ENCODE peak calls at places on chromosomes 3 and 15, in eight cellular contexts. E, S, Q, J, W, U, I and M are unnamed samples.

GRCh38 chr3:152508705-152509104 is 240.0 kb downstream of the MBNL1 start:
- DNase-seq in Q (no peak), S (no peak), W (no peak), I (no peak), E (peak; percentile 61), U (no peak), J (peak; percentile 9), M (no peak)

GRCh38 chr3:158420654-158421396 is 150.2 kb upstream of the MLF1 start:
- DNase-seq in W (no peak), I (no peak), Q (no peak), J (peak; percentile 75), S (peak; percentile 50), E (peak; percentile 84), U (no peak), M (peak; percentile 43)

GRCh38 chr3:156631323-156631722 is 43.1 kb upstream of the TIPARP start:
- DNase-seq in S (no peak), W (no peak), E (no peak), J (no peak), I (no peak), Q (no peak), U (no peak), M (no peak)

GRCh38 chr15:99085413-99086326 is 19.2 kb upstream of the SYNM start:
- DNase-seq in W (no peak), U (no peak), Q (no peak), I (no peak), E (peak; percentile 67), J (no peak), S (peak; percentile 60), M (peak; percentile 87)

GRCh38 chr15:83206971-83207621 is 527 bp downstream of the HDGFL3 start:
- DNase-seq in Q (peak; percentile 24), E (peak; percentile 27), J (peak; percentile 50), W (peak; percentile 1), U (no peak), I (peak; percentile 75), S (peak; percentile 45), M (peak; percentile 17)

GRCh38 chr15:101523560-101523940 is 34.0 kb upstream of the PCSK6 start:
- DNase-seq in S (no peak), J (no peak), Q (no peak), E (no peak), I (no peak), U (no peak), W (no peak), M (no peak)

GRCh38 chr3:65714138-65714537 is 324.6 kb downstream of the MAGI1 start:
- DNase-seq in J (no peak), Q (no peak), W (no peak), E (peak; percentile 92), I (no peak), S (peak; percentile 37), U (no peak), M (peak; percentile 82)

GRCh38 chr3:77254967-77255831 is 215.3 kb downstream of the ROBO2 start:
- DNase-seq in W (no peak), S (peak; percentile 45), E (peak; percentile 84), U (no peak), J (peak; percentile 25), Q (peak; percentile 39), I (no peak), M (peak; percentile 12)

GRCh38 chr3:17288839-17289399 is 404.2 kb downstream of the PLCL2 start:
- DNase-seq in Q (no peak), W (no peak), I (no peak), J (no peak), S (no peak), E (no peak), U (no peak), M (no peak)

GRCh38 chr3:124512881-124513609 is 217.2 kb upstream of the UMPS start:
- DNase-seq in I (no peak), J (no peak), W (no peak), E (no peak), S (no peak), Q (no peak), U (no peak), M (no peak)

GRCh38 chr3:129665024-129665768 is 58.7 kb upstream of the PLXND1 start:
- DNase-seq in J (peak; percentile 21), W (no peak), E (peak; percentile 39), S (peak; percentile 76), I (no peak), Q (no peak), U (no peak), M (peak; percentile 70)